ENCODE peak calls at places on chromosome 18, in ten cellular contexts. V, R, S, Y, Q, M, X, P, U and C are unnamed samples.

GRCh38 chr18:596288-596881 is 403 bp upstream of the CLUL1 start:
- DNase-seq in Q (peak; percentile 87), R (no peak), U (no peak), S (no peak), X (no peak), M (no peak), Y (peak; percentile 62), V (peak; percentile 71), P (no peak), C (peak; percentile 61)

GRCh38 chr18:9615973-9616559 is 1.7 kb upstream of the PPP4R1 start:
- DNase-seq in X (no peak), V (no peak), R (peak; percentile 67), M (no peak), Y (no peak), U (no peak), S (peak; percentile 92), P (no peak), Q (no peak), C (no peak)

GRCh38 chr18:75341267-75341666 is 86.2 kb downstream of the SMIM21 start:
- DNase-seq in S (no peak), V (no peak), R (no peak), U (no peak), X (no peak), P (no peak), M (no peak), Y (no peak), Q (no peak), C (no peak)

GRCh38 chr18:48622911-48623431 is 84.1 kb downstream of the CTIF start:
- DNase-seq in M (no peak), Q (no peak), R (no peak), P (no peak), X (no peak), Y (no peak), V (no peak), S (peak; percentile 66), U (no peak), C (no peak)

GRCh38 chr18:5772706-5773105 is 122.6 kb downstream of the TMEM200C start:
- DNase-seq in X (no peak), M (no peak), U (no peak), Y (no peak), Q (no peak), R (no peak), P (no peak), V (no peak), S (no peak), C (no peak)

GRCh38 chr18:73923866-73924265 is 223.8 kb downstream of the FBXO15 start:
- DNase-seq in S (no peak), Y (no peak), P (no peak), V (no peak), R (peak; percentile 74), Q (no peak), U (no peak), X (no peak), M (no peak), C (no peak)

GRCh38 chr18:58180738-58181353 is 136.8 kb downstream of the NEDD4L start:
- DNase-seq in M (peak; percentile 69), Q (no peak), U (peak; percentile 20), S (peak; percentile 91), Y (peak; percentile 77), R (peak; percentile 75), X (peak; percentile 35), P (peak; percentile 33), V (no peak), C (peak; percentile 20)

GRCh38 chr18:8889479-8889878 is 184.1 kb downstream of the MTCL1 start:
- DNase-seq in S (no peak), V (no peak), R (peak; percentile 30), Y (no peak), X (no peak), Q (no peak), P (no peak), M (no peak), U (no peak), C (no peak)

GRCh38 chr18:59876310-59876626 is 23.5 kb upstream of the PMAIP1 start:
- DNase-seq in U (no peak), X (no peak), R (no peak), V (no peak), S (no peak), P (no peak), Q (no peak), Y (peak; percentile 53), M (no peak), C (no peak)

GRCh38 chr18:67600181-67600631 is 83.7 kb upstream of the DSEL start:
- DNase-seq in Q (no peak), S (peak; percentile 79), V (no peak), U (no peak), P (no peak), R (peak; percentile 90), M (no peak), X (no peak), Y (no peak), C (no peak)

GRCh38 chr18:58615150-58616132 is 13.4 kb downstream of the ALPK2 start:
- DNase-seq in Q (no peak), P (no peak), V (no peak), M (peak; percentile 26), X (peak; percentile 21), S (no peak), U (peak; percentile 15), Y (peak; percentile 61), R (no peak), C (no peak)

GRCh38 chr18:44602380-44602779 is 78.3 kb upstream of the SETBP1 start:
- DNase-seq in M (no peak), X (no peak), S (no peak), P (no peak), V (no peak), Q (no peak), U (no peak), R (peak; percentile 85), Y (no peak), C (no peak)

GRCh38 chr18:46485675-46486200 is 171.3 kb downstream of the LOXHD1 start:
- DNase-seq in R (no peak), V (no peak), P (no peak), S (no peak), U (no peak), Y (no peak), Q (no peak), M (no peak), X (no peak), C (no peak)

GRCh38 chr18:74476154-74476553 is 19.0 kb upstream of the DIPK1C start:
- DNase-seq in X (no peak), S (peak; percentile 92), Q (no peak), R (peak; percentile 45), M (no peak), P (peak; percentile 71), U (no peak), Y (no peak), V (no peak), C (peak; percentile 46)